ENCODE peak calls at places on chromosomes 16 and 17, in six cellular contexts. L, G, W, J, Z and K are unnamed samples.

GRCh38 chr17:78276499-78276898 is 45.1 kb downstream of the TMEM235 start:
- DNase-seq in L (no peak), G (no peak), W (no peak), J (no peak), Z (no peak), K (no peak)

GRCh38 chr17:21167303-21167702 is 40.5 kb downstream of the DHRS7B start:
- DNase-seq in L (no peak), G (no peak), W (no peak), J (no peak), Z (peak; percentile 15), K (no peak)

GRCh38 chr17:15048381-15048780 is 216.7 kb downstream of the PMP22 start:
- DNase-seq in L (no peak), G (no peak), W (no peak), J (no peak), Z (no peak), K (no peak)

GRCh38 chr17:7851438-7852261 is 3.2 kb upstream of the TMEM88 start:
- DNase-seq in L (no peak), G (no peak), W (peak; percentile 89), J (peak; percentile 84), Z (peak; percentile 85), K (peak; percentile 89)

GRCh38 chr16:5862103-5863003 is 764.8 kb upstream of the EEF2KMT start:
- DNase-seq in L (no peak), G (no peak), W (no peak), J (no peak), Z (no peak), K (no peak)

GRCh38 chr17:1375615-1376014 is 24.4 kb downstream of the YWHAE start:
- DNase-seq in L (no peak), G (no peak), W (no peak), J (no peak), Z (no peak), K (no peak)

GRCh38 chr17:77890771-77891170 is 67.7 kb upstream of the TNRC6C start:
- DNase-seq in L (no peak), G (no peak), W (no peak), J (no peak), Z (no peak), K (no peak)

GRCh38 chr17:79952265-79952877 is 83.3 kb downstream of the TBC1D16 start:
- DNase-seq in L (no peak), G (no peak), W (no peak), J (no peak), Z (no peak), K (peak; percentile 5)

GRCh38 chr17:51147641-51148040 is 5.7 kb upstream of the NME1 start:
- DNase-seq in L (no peak), G (no peak), W (no peak), J (no peak), Z (no peak), K (no peak)

GRCh38 chr17:60562421-60562820 is 36.4 kb upstream of the APPBP2 start:
- DNase-seq in L (no peak), G (no peak), W (no peak), J (no peak), Z (no peak), K (no peak)

GRCh38 chr17:65415991-65416390 is 145.5 kb downstream of the AXIN2 start:
- DNase-seq in L (no peak), G (no peak), W (no peak), J (no peak), Z (no peak), K (no peak)

GRCh38 chr17:74758846-74759163 is 10.4 kb downstream of the NHERF1 start:
- DNase-seq in L (no peak), G (no peak), W (no peak), J (no peak), Z (no peak), K (no peak)

GRCh38 chr17:81980752-81981239 is 3.4 kb downstream of the ASPSCR1 start:
- DNase-seq in L (no peak), G (no peak), W (no peak), J (no peak), Z (no peak), K (no peak)

GRCh38 chr17:65198653-65199382 is 61.6 kb downstream of the RGS9 start:
- DNase-seq in L (no peak), G (no peak), W (peak; percentile 87), J (no peak), Z (peak; percentile 78), K (peak; percentile 46)

GRCh38 chr17:71084219-71084618 is 914.9 kb downstream of the KCNJ2 start:
- DNase-seq in L (no peak), G (no peak), W (peak; percentile 12), J (no peak), Z (peak; percentile 42), K (no peak)

GRCh38 chr17:73533801-73534574 is 110.3 kb downstream of the SDK2 start:
- DNase-seq in L (no peak), G (peak; percentile 25), W (no peak), J (no peak), Z (no peak), K (no peak)

GRCh38 chr17:75900691-75901533 is 3.8 kb downstream of the MRPL38 start:
- DNase-seq in L (no peak), G (no peak), W (no peak), J (no peak), Z (no peak), K (no peak)

GRCh38 chr17:15194859-15195277 is 70.3 kb downstream of the PMP22 start:
- DNase-seq in L (no peak), G (no peak), W (no peak), J (no peak), Z (no peak), K (no peak)

GRCh38 chr16:74226361-74226979 is 70.1 kb upstream of the PSMD7 start:
- DNase-seq in L (no peak), G (no peak), W (peak; percentile 25), J (no peak), Z (peak; percentile 74), K (no peak)

GRCh38 chr16:15435216-15435864 is 952 bp downstream of the BMERB1 start:
- DNase-seq in L (no peak), G (peak; percentile 1), W (no peak), J (no peak), Z (peak; percentile 20), K (no peak)

GRCh38 chr17:76834889-76835288 is 33.3 kb upstream of the MGAT5B start:
- DNase-seq in L (no peak), G (no peak), W (no peak), J (no peak), Z (no peak), K (no peak)

GRCh38 chr17:77449908-77450741 is 309.4 kb downstream of the SEC14L1 start:
- DNase-seq in L (no peak), G (peak; percentile 25), W (peak; percentile 73), J (peak; percentile 54), Z (peak; percentile 82), K (no peak)

GRCh38 chr16:69761983-69762842 is at the start of gene WWP2:
- DNase-seq in L (peak; percentile 32), G (no peak), W (peak; percentile 96), J (peak; percentile 50), Z (peak; percentile 61), K (peak; percentile 77)

GRCh38 chr17:79625706-79626105 is 14.9 kb upstream of the RBFOX3 start:
- DNase-seq in L (no peak), G (no peak), W (no peak), J (no peak), Z (no peak), K (peak; percentile 1)

GRCh38 chr16:47644661-47645060 is 183.5 kb downstream of the PHKB start:
- DNase-seq in L (no peak), G (no peak), W (no peak), J (no peak), Z (peak; percentile 32), K (no peak)

GRCh38 chr17:75323043-75323591 is 33.9 kb upstream of the SLC25A19 start:
- DNase-seq in L (peak; percentile 98), G (peak; percentile 26), W (peak; percentile 74), J (peak; percentile 88), Z (peak; percentile 91), K (no peak)

GRCh38 chr17:14203392-14203791 is 33.3 kb downstream of the CDRT15 start:
- DNase-seq in L (no peak), G (no peak), W (no peak), J (no peak), Z (peak; percentile 9), K (no peak)

GRCh38 chr17:41579484-41580243 is 7.0 kb downstream of the KRT14 start:
- DNase-seq in L (peak; percentile 72), G (peak; percentile 18), W (peak; percentile 89), J (peak; percentile 51), Z (peak; percentile 61), K (peak; percentile 81)

GRCh38 chr17:15436399-15437369 is 30.7 kb downstream of the CDRT4 start:
- DNase-seq in L (no peak), G (no peak), W (peak; percentile 61), J (no peak), Z (peak; percentile 86), K (no peak)

GRCh38 chr16:82629441-82630027 is 2.8 kb downstream of the CDH13 start:
- DNase-seq in L (no peak), G (no peak), W (peak; percentile 53), J (no peak), Z (peak; percentile 49), K (no peak)

GRCh38 chr16:51164574-51164973 is 13.5 kb upstream of the SALL1 start:
- DNase-seq in L (no peak), G (no peak), W (no peak), J (no peak), Z (no peak), K (no peak)

GRCh38 chr16:89324056-89325010 is 106.8 kb downstream of the ZNF778 start:
- DNase-seq in L (no peak), G (no peak), W (no peak), J (peak; percentile 39), Z (peak; percentile 69), K (peak; percentile 65)

GRCh38 chr16:84048306-84048705 is 5.7 kb upstream of the SLC38A8 start:
- DNase-seq in L (no peak), G (no peak), W (no peak), J (no peak), Z (no peak), K (no peak)